ENCODE peak calls at places on chromosomes 6 and 20, in ten cellular contexts. F is cardiac fibroblast; G is choroid plexus epithelial cell; U is GM06990; W is lower lobe of right lung; J is endothelial cell; M is GM12865; S is CD4-positive, alpha-beta T cell; C is activated CD8-positive, alpha-beta T cell treated with anti-CD3 and anti-CD28 coated beads for 36 hours; D is PC-3. R is an unnamed sample.

GRCh38 chr6:37201726-37202125 is 31.8 kb downstream of the PIM1 start:
- DNase-seq in J (no peak), D (no peak), M (no peak), G (no peak), S (no peak), F (no peak), C (no peak), W (no peak), U (no peak), R (no peak)

GRCh38 chr20:33733654-33734576 is 2.1 kb downstream of the ZNF341 start:
- DNase-seq in D (peak), G (peak), C (no peak), U (peak), J (no peak), F (peak), M (peak), W (no peak), S (no peak), R (peak)

GRCh38 chr6:158464483-158464882 is 95.4 kb upstream of the TMEM181 start:
- DNase-seq in M (no peak), G (no peak), U (no peak), S (no peak), D (no peak), C (no peak), W (no peak), F (no peak), J (no peak), R (no peak)

GRCh38 chr6:30394139-30394538 is 49.2 kb downstream of the RPP21 start:
- DNase-seq in F (no peak), J (no peak), G (no peak), D (peak), W (no peak), S (no peak), U (no peak), C (no peak), M (no peak), R (no peak)

GRCh38 chr6:106237286-106237685 is 88.3 kb downstream of the ATG5 start:
- DNase-seq in J (no peak), M (no peak), S (no peak), U (no peak), G (no peak), W (no peak), C (no peak), D (no peak), F (no peak), R (no peak)

GRCh38 chr20:12928358-12928754 is 80.4 kb upstream of the SPTLC3 start:
- DNase-seq in C (no peak), M (no peak), U (no peak), J (no peak), D (no peak), G (peak), W (no peak), F (no peak), S (no peak), R (no peak)

GRCh38 chr6:37539706-37540352 is 40.1 kb upstream of the CCDC167 start:
- DNase-seq in C (no peak), W (no peak), J (no peak), G (no peak), S (no peak), M (no peak), U (no peak), F (no peak), D (no peak), R (no peak)

GRCh38 chr6:43760799-43761168 is 9.2 kb upstream of the VEGFA start:
- DNase-seq in C (no peak), J (no peak), F (no peak), G (no peak), D (no peak), S (no peak), M (no peak), U (no peak), W (peak), R (no peak)

GRCh38 chr6:1781152-1781848 is 171.6 kb downstream of the FOXC1 start:
- DNase-seq in U (no peak), W (no peak), M (no peak), S (no peak), C (no peak), G (peak), D (no peak), J (no peak), F (no peak), R (no peak)

GRCh38 chr6:87817226-87817625 is 115.2 kb upstream of the AKIRIN2 start:
- DNase-seq in F (no peak), U (no peak), S (no peak), W (no peak), J (no peak), C (no peak), G (no peak), M (no peak), D (no peak), R (peak)

GRCh38 chr20:50416269-50416863 is 93.8 kb upstream of the PTPN1 start:
- DNase-seq in S (no peak), W (no peak), J (no peak), D (no peak), U (no peak), M (no peak), G (no peak), C (no peak), F (no peak), R (no peak)

GRCh38 chr6:156956286-156956685 is 179.1 kb downstream of the ARID1B start:
- DNase-seq in J (no peak), U (no peak), D (no peak), G (no peak), S (no peak), C (no peak), M (no peak), W (no peak), F (peak), R (no peak)

GRCh38 chr6:96002912-96003311 is 12.9 kb upstream of the FUT9 start:
- DNase-seq in S (no peak), M (no peak), F (no peak), D (no peak), C (no peak), W (no peak), U (no peak), J (no peak), G (no peak), R (no peak)

GRCh38 chr6:27892596-27893058 is 19.6 kb downstream of the OR2B2 start:
- DNase-seq in U (peak), S (no peak), M (no peak), C (no peak), D (peak), G (peak), J (no peak), W (no peak), F (no peak), R (peak)

DNA sequence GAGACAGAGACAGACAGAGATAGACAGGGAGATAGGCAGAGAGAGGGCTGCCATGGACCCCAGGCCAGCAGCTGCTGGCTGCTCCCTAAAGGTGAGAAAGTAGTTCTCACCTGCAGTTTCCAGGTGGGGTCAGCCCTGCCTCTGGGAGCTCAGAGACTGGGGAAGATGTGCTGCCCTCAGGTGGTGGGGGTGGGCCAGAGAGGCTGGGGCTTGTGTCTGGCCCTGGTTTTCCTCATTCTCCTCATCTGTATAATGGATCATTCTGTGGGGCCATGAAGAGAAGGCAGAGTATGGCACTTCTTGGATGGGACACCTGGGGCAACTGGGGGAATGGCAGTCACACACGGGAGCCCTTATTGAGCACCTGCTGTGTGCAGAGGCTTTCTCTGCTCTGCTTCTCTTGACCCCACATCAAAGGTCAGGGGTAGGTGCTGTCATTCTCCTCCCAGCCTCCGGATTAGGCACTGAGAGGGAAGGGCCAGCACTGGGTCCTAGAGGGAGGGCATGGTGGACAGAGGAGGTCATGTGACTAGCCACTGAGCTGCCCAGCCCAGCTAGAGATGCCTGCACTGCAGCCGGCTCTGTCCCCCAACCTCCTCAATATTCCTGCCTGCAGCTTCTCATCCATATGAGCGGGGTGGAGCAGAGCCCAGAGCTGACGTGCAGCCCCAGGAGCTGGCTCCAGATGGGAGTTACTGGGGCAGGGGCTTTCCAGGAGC is 4.1 kb downstream of the ANGPT4 start:
- DNase-seq in D (peak), J (no peak), G (no peak), U (no peak), C (peak), F (no peak), M (no peak), W (no peak), S (no peak), R (no peak)
- TF ChIP-seq CTCF in D (peak), J (no peak), G (no peak), U (peak), C (no peak), F (no peak), M (no peak), W (no peak), S (no peak), R (no peak)

DNA sequence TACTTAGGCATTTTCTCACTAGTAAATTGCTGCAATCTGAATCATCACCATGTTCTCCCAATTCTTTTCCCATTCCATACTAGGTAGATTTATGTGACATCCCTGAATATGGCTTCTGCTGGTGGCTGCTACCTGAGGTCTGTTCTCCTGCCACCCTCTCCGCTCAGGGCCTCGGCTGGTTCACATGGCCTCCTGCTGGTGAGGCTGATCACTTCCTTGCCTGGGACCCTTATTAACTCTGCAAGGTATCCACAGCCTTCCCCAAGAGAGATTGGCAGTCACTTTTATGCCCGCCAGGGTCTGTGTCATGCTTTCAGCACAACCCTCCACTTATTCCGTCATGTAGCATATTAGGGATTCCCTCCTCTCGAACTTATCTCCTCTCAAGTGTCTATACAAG is 424.5 kb upstream of the FLRT3 start:
- DNase-seq in W (no peak), G (no peak), D (peak), M (no peak), C (no peak), J (no peak), F (no peak), S (no peak), U (no peak), R (no peak)
- TF ChIP-seq CTCF in W (no peak), G (no peak), D (peak), M (no peak), C (no peak), J (no peak), F (no peak), S (no peak), U (no peak), R (no peak)

DNA sequence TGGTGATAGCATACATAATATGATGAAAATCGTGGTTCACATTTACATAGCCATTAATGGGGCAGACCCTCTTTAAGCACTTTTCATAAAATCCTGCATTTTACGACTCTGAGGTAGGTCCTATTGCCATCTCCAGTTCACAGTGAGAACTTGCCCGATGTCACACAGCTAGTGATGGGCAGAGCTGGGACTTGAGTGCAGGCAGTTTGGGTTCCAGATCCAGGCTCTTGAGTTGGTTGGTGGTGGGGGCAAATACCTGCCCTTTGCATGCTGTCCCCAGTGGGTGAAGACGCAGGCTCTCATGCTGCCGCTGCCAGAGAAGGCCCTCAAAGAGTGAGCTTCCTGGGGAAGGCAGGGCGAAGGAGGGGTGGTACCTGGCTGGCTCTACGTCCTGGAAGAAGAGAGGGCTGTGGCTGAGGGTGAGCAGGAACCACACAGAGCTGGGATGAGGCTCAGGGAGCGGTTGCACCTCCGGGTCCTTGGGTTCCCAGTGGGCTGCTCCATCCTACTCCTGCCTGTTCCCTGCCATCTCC is 6.1 kb upstream of the BAK1 start:
- DNase-seq in J (no peak), S (no peak), C (no peak), F (no peak), U (no peak), W (no peak), G (no peak), D (no peak), M (no peak), R (no peak)
- TF ChIP-seq CTCF in J (no peak), S (no peak), C (no peak), F (no peak), U (no peak), W (no peak), G (no peak), D (no peak), M (no peak), R (no peak)

DNA sequence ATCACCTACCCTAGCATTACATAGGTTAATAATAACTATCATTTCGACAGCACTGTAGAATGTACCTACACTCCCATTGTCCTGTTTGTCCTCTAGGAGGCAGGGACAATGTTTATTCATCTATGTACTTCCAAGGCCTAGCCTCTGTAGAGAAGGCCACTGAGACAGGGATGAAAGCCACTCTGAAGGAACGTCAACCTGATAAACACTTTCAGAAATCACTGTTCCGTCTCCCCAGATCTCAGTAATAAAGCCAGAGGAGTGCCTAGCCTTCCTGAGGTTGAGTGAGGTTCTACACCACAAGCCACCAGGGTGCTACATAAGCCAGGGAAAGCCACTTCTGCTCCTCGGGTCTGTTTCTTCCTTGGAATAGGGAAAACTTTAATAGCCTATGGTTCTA is 44.8 kb downstream of the POPDC3 start:
- DNase-seq in M (no peak), W (no peak), D (peak), S (no peak), F (peak), J (no peak), U (no peak), C (no peak), G (peak), R (peak)
- TF ChIP-seq CTCF in M (no peak), W (no peak), D (peak), S (no peak), F (peak), J (no peak), U (no peak), C (no peak), G (peak), R (peak)

DNA sequence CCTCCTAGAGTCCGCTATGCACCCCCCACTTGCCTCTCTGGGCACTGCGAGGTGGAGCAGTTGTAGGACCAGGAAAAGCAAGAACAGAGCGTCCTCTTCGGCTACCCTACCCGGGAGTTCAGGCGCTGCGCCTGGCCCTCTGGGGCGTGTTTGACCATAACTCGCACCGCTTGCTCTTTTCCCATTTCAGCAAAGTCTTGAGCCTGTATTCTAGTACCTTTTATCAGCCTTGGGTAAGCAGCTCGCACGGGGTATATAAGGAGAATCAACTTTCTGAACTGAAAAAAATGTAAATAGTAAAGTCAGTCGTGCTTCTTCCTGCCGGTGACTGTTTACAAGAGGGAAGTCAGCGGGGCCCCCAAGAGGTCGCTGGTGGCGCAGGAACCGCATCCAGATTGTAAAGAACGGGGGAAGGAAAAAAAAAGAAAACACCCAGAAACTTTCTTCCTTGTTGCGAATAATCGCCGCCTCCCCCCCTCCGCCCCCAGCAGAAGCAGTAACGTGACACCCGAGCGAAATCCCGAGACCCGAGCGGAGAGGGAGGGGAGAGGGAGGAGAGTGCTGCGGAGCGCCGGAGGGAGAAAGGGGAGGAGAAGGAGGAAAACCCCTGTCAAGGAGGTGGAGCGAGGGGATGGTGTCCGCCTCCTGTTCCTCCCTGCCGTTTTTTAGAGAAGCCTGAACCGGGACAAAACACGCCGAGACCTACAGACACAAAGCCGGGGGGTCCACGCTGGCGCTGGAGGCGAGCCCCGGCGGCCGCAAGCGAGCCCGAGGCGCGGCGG is at the start of gene UST:
- DNase-seq in J (peak), F (peak), U (peak), S (peak), W (peak), C (peak), D (peak), G (peak), M (peak), R (peak)
- TF ChIP-seq CTCF in J (no peak), F (peak), U (peak), S (peak), W (peak), C (peak), D (peak), G (peak), M (peak), R (peak)

GRCh38 chr6:55941713-55942112 is 66.3 kb upstream of the BMP5 start:
- DNase-seq in F (peak), S (no peak), J (no peak), D (peak), U (no peak), C (no peak), M (no peak), W (no peak), G (peak), R (peak)
- TF ChIP-seq CTCF in F (no peak), S (no peak), J (no peak), D (peak), U (no peak), C (no peak), M (no peak), W (no peak), G (peak), R (peak)

GRCh38 chr6:137269347-137269746 is 50.2 kb upstream of the IFNGR1 start:
- DNase-seq in J (no peak), S (no peak), C (no peak), G (no peak), M (no peak), F (no peak), W (no peak), D (no peak), U (no peak), R (no peak)
- TF ChIP-seq CTCF in J (no peak), S (no peak), C (no peak), G (no peak), M (no peak), F (no peak), W (no peak), D (no peak), U (no peak), R (no peak)

GRCh38 chr6:142868917-142869316 is 76.1 kb downstream of the HIVEP2 start:
- DNase-seq in D (no peak), U (no peak), W (no peak), S (no peak), G (peak), C (no peak), J (no peak), F (peak), M (no peak), R (no peak)
- TF ChIP-seq CTCF in D (no peak), U (no peak), W (no peak), S (no peak), G (no peak), C (no peak), J (peak), F (no peak), M (no peak), R (no peak)

DNA sequence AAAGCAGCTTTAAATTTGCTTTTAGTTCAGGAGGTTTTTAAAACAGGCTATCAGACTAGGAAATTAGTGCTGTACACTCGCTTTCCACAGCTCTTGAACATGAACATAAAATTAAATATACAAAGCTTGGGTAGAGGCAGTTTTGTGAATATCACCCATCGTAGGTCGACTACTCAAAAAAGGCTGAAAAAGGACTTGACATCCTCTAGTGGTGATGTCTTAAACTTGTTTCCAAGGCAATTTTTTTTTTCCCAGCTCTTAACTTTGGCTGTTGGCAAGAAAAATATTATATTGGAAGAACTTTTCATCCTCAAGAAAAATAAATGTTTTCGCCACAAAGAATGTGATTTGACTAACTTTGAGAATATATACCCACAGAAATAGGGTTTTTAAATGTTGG is 2.9 kb downstream of the MAP7 start:
- DNase-seq in S (no peak), M (peak), U (no peak), D (peak), J (no peak), W (no peak), F (peak), G (peak), C (no peak), R (peak)
- TF ChIP-seq CTCF in S (no peak), M (peak), U (peak), D (peak), J (peak), W (peak), F (peak), G (peak), C (peak), R (peak)

GRCh38 chr6:89281779-89282246 is 33.3 kb downstream of the GABRR2 start:
- DNase-seq in W (peak), F (peak), G (peak), D (peak), J (peak), M (peak), C (peak), U (peak), S (no peak), R (peak)
- TF ChIP-seq CTCF in W (peak), F (peak), G (peak), D (peak), J (peak), M (peak), C (peak), U (peak), S (peak), R (peak)